ENCODE peak calls at places on chromosomes 5 and 9, in seven cellular contexts. Y, E, Q, L, O, J and I are unnamed samples.

GRCh38 chr9:5872496-5872895 is 18.2 kb upstream of the MLANA start:
- DNase-seq in Y (no peak), E (no peak), Q (no peak), L (no peak), O (no peak), J (no peak), I (no peak)

GRCh38 chr9:9847750-9848149 is 765.1 kb downstream of the PTPRD start:
- DNase-seq in Y (no peak), E (no peak), Q (no peak), L (no peak), O (no peak), J (no peak), I (no peak)

GRCh38 chr9:124206391-124206790 is 51.4 kb upstream of the NEK6 start:
- DNase-seq in Y (no peak), E (no peak), Q (no peak), L (no peak), O (no peak), J (no peak), I (no peak)

GRCh38 chr5:93336330-93337110 is 244.5 kb downstream of the NR2F1-AS1 start:
- DNase-seq in Y (no peak), E (no peak), Q (no peak), L (no peak), O (no peak), J (no peak), I (no peak)

GRCh38 chr5:137563646-137564474 is 64.7 kb upstream of the SPOCK1 start:
- DNase-seq in Y (no peak), E (no peak), Q (no peak), L (no peak), O (no peak), J (no peak), I (no peak)

GRCh38 chr5:44885903-44886302 is 77.2 kb downstream of the MRPS30 start:
- DNase-seq in Y (peak), E (no peak), Q (no peak), L (no peak), O (peak), J (no peak), I (no peak)

GRCh38 chr9:94692601-94693000 is 33.9 kb upstream of the AOPEP start:
- DNase-seq in Y (peak), E (no peak), Q (no peak), L (no peak), O (no peak), J (no peak), I (no peak)

GRCh38 chr5:501833-502184 is 22.4 kb downstream of the SLC9A3 start:
- DNase-seq in Y (no peak), E (no peak), Q (no peak), L (no peak), O (no peak), J (no peak), I (no peak)

GRCh38 chr5:149791881-149792280 is 61.8 kb downstream of the PPARGC1B start:
- DNase-seq in Y (no peak), E (no peak), Q (no peak), L (no peak), O (no peak), J (no peak), I (no peak)

GRCh38 chr5:162888268-162888667 is 549.1 kb upstream of the CCNG1 start:
- DNase-seq in Y (no peak), E (no peak), Q (no peak), L (no peak), O (no peak), J (no peak), I (no peak)

GRCh38 chr5:138542120-138542955 is 698 bp downstream of the ETF1 start:
- DNase-seq in Y (no peak), E (no peak), Q (no peak), L (no peak), O (no peak), J (peak), I (peak)

GRCh38 chr5:68033029-68033428 is 182.5 kb upstream of the PIK3R1 start:
- DNase-seq in Y (no peak), E (no peak), Q (no peak), L (no peak), O (no peak), J (no peak), I (no peak)

GRCh38 chr9:93297659-93298497 is 113.9 kb downstream of the WNK2 start:
- DNase-seq in Y (no peak), E (peak), Q (no peak), L (peak), O (no peak), J (no peak), I (no peak)

GRCh38 chr5:132867046-132867451 is 607 bp downstream of the UQCRQ start:
- DNase-seq in Y (no peak), E (no peak), Q (no peak), L (no peak), O (no peak), J (no peak), I (no peak)

GRCh38 chr5:34452170-34452828 is 203.8 kb upstream of the RAI14 start:
- DNase-seq in Y (no peak), E (no peak), Q (no peak), L (no peak), O (no peak), J (no peak), I (peak)

GRCh38 chr9:122819326-122819725 is 9.1 kb downstream of the PDCL start:
- DNase-seq in Y (no peak), E (no peak), Q (no peak), L (no peak), O (no peak), J (no peak), I (no peak)

GRCh38 chr5:37867634-37868033 is 27.8 kb upstream of the GDNF start:
- DNase-seq in Y (no peak), E (no peak), Q (no peak), L (no peak), O (no peak), J (no peak), I (no peak)

GRCh38 chr9:97394881-97395280 is 17.0 kb upstream of the TDRD7 start:
- DNase-seq in Y (no peak), E (no peak), Q (no peak), L (no peak), O (no peak), J (no peak), I (no peak)

GRCh38 chr9:114560956-114561355 is 26.6 kb upstream of the ATP6V1G1 start:
- DNase-seq in Y (no peak), E (no peak), Q (no peak), L (no peak), O (no peak), J (no peak), I (no peak)

GRCh38 chr9:111118256-111118950 is 80.1 kb upstream of the LPAR1 start:
- DNase-seq in Y (no peak), E (no peak), Q (no peak), L (no peak), O (no peak), J (no peak), I (no peak)

GRCh38 chr5:137491121-137491520 is 8.0 kb downstream of the SPOCK1 start:
- DNase-seq in Y (no peak), E (no peak), Q (no peak), L (no peak), O (no peak), J (no peak), I (no peak)